ENCODE peak calls at places on chromosomes 11 and 22, in six cellular contexts. C is AG04450, Z is foreskin keratinocyte, V is RWPE1, D is A549, Y is MCF 10A. L is an unnamed sample.

GRCh38 chr11:84383571-84383970 is 1097.4 kb upstream of the CCDC90B start:
- DNase-seq in D (no peak), C (no peak), Z (no peak), Y (no peak), V (no peak), L (no peak)

GRCh38 chr22:17191163-17191562 is 28.1 kb downstream of the ADA2 start:
- DNase-seq in D (no peak), C (no peak), Y (peak; percentile 21), Z (no peak), V (no peak), L (peak; percentile 44)

GRCh38 chr22:35904332-35904692 is 124.3 kb downstream of the RBFOX2 start:
- DNase-seq in C (no peak), D (no peak), Z (no peak), V (no peak), Y (no peak), L (no peak)

GRCh38 chr22:45478108-45478771 is 24.4 kb upstream of the FBLN1 start:
- DNase-seq in V (peak; percentile 20), C (peak; percentile 89), Z (no peak), D (peak; percentile 55), Y (peak; percentile 87), L (peak; percentile 94)

GRCh38 chr22:45923812-45924211 is 53.1 kb downstream of the WNT7B start:
- DNase-seq in Y (no peak), D (no peak), C (no peak), Z (no peak), V (no peak), L (no peak)

GRCh38 chr22:40509401-40510134 is 127.0 kb downstream of the MRTFA start:
- DNase-seq in Y (peak; percentile 97), C (peak; percentile 79), V (peak; percentile 40), Z (peak; percentile 77), D (no peak), L (peak; percentile 68)

GRCh38 chr22:49827307-49827852 is 293 bp downstream of the BRD1 start:
- DNase-seq in Y (no peak), Z (no peak), V (no peak), C (no peak), D (no peak), L (no peak)

GRCh38 chr11:126197277-126197939 is 14.0 kb downstream of the RPUSD4 start:
- DNase-seq in C (peak; percentile 39), Z (peak; percentile 73), V (no peak), Y (no peak), D (no peak), L (no peak)

GRCh38 chr22:40855960-40856512 is 403 bp downstream of the ST13 start:
- DNase-seq in Z (peak; percentile 28), D (no peak), V (peak; percentile 5), C (no peak), Y (peak; percentile 34), L (no peak)

GRCh38 chr11:59957094-59957493 is 6.7 kb upstream of the OOSP4A start:
- DNase-seq in D (no peak), Z (peak; percentile 33), V (peak; percentile 3), C (no peak), Y (peak; percentile 1), L (no peak)

GRCh38 chr11:789951-790350 is at the start of gene CEND1:
- DNase-seq in D (peak; percentile 44), C (no peak), V (no peak), Z (no peak), Y (no peak), L (no peak)

GRCh38 chr22:44622147-44622427 is 79.9 kb upstream of the PRR5 start:
- DNase-seq in D (no peak), V (no peak), C (no peak), Z (no peak), Y (no peak), L (no peak)

GRCh38 chr11:32939046-32939445 is 46.4 kb downstream of the QSER1 start:
- DNase-seq in D (no peak), Y (no peak), V (no peak), C (no peak), Z (no peak), L (no peak)

GRCh38 chr11:70301191-70301590 is 30.7 kb downstream of the PPFIA1 start:
- DNase-seq in V (no peak), D (no peak), Y (no peak), Z (no peak), C (no peak), L (no peak)

GRCh38 chr22:45441158-45441557 is 27.7 kb downstream of the RIBC2 start:
- DNase-seq in V (peak; percentile 20), D (peak; percentile 46), Y (peak; percentile 68), C (no peak), Z (peak; percentile 39), L (no peak)

GRCh38 chr11:86214710-86215109 is 29.8 kb upstream of the EED start:
- DNase-seq in D (no peak), Y (no peak), C (no peak), V (no peak), Z (no peak), L (no peak)

GRCh38 chr11:43504316-43504950 is 145.7 kb downstream of the TTC17 start:
- DNase-seq in D (peak; percentile 28), Y (peak; percentile 42), C (no peak), Z (no peak), V (peak; percentile 51), L (no peak)

GRCh38 chr22:26584010-26584409 is 5.9 kb downstream of the TPST2 start:
- DNase-seq in Y (no peak), V (no peak), Z (no peak), D (no peak), C (no peak), L (no peak)

GRCh38 chr11:66113132-66113856 is 43.2 kb downstream of the PACS1 start:
- DNase-seq in V (peak; percentile 80), Y (peak; percentile 83), C (no peak), Z (peak; percentile 90), D (peak; percentile 65), L (no peak)

GRCh38 chr11:2199466-2200341 is 28.1 kb upstream of the TH start:
- DNase-seq in Z (no peak), V (no peak), C (no peak), Y (no peak), D (no peak), L (no peak)

GRCh38 chr11:86559311-86559945 is 113.0 kb downstream of the ME3 start:
- DNase-seq in C (no peak), V (peak; percentile 80), D (no peak), Y (peak; percentile 43), Z (peak; percentile 96), L (peak; percentile 16)

GRCh38 chr11:75656044-75656726 is 12.7 kb downstream of the MAP6 start:
- DNase-seq in Y (no peak), D (no peak), C (no peak), V (peak; percentile 34), Z (peak; percentile 83), L (no peak)

GRCh38 chr11:72326151-72326842 is 82.3 kb upstream of the PHOX2A start:
- DNase-seq in C (no peak), V (no peak), D (no peak), Y (peak; percentile 11), Z (peak; percentile 57), L (no peak)

GRCh38 chr11:85815186-85815911 is 4.4 kb upstream of the SYTL2 start:
- DNase-seq in Y (no peak), D (no peak), V (peak; percentile 15), Z (peak; percentile 51), C (peak; percentile 66), L (peak; percentile 48)

GRCh38 chr22:47054231-47055072 is 292.0 kb downstream of the TBC1D22A start:
- DNase-seq in D (no peak), V (no peak), C (no peak), Y (no peak), Z (no peak), L (no peak)

DNA sequence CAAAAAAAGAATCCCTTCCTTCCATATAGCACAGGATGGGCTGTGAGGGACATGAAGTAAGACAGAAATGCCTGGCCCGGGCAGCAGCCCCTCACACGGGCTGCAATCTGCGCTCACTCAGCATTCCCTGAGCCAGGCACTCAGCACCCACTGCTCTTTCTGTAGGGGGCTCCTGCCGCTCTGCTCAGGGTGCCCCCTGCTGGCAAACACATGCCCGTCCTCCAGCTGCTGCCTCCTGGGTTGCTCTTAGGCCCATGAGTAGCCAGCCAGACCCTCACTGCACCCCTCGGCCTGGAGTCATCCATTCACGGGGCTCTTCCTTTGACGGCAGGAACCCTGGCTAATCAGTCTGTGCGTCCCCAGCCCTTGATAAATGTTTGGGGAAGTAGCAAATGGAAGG is 6.9 kb downstream of the MCAT start:
- DNase-seq in Z (no peak), Y (peak; percentile 44), D (peak; percentile 65), C (no peak), V (no peak), L (no peak)
- TF ChIP-seq CTCF in Z (peak; percentile 69), Y (peak; percentile 54), D (peak; percentile 47), C (peak; percentile 59), V (peak; percentile 49), L (peak; percentile 65)

DNA sequence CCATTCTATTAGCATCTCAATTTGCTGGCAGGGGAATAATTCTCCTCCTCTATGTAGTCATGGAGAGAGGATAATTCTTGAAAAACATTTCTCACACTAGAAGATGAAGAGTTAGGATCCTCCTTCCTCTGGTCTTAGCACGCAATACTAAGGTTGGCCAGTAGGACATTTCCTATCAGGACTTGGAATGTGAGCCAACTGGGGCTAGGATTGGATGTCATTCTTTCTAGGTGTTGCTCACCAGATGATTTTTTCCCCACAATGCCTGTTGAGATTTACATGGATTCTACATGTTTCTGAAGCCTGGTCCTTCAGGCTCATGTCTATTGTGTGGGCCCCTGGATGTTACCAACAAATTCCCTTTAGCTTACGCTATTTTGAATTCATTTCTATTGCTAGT is 28.0 kb downstream of the SLN start:
- DNase-seq in D (peak; percentile 25), Z (no peak), V (peak; percentile 16), C (no peak), Y (peak; percentile 35), L (no peak)
- TF ChIP-seq CTCF in D (no peak), Z (peak; percentile 53), V (no peak), C (peak; percentile 53), Y (peak; percentile 36), L (peak; percentile 22)

GRCh38 chr11:77530879-77531278 is 57.0 kb upstream of the PAK1 start:
- DNase-seq in Y (no peak), C (no peak), Z (no peak), V (no peak), D (no peak), L (no peak)
- TF ChIP-seq CTCF in Y (no peak), C (no peak), Z (peak; percentile 7), V (no peak), D (no peak), L (no peak)

GRCh38 chr11:30316237-30316636 is 6.7 kb upstream of the ARL14EP start:
- DNase-seq in Z (no peak), Y (no peak), D (no peak), V (no peak), C (no peak), L (no peak)

GRCh38 chr11:30312243-30312642 is 10.7 kb upstream of the ARL14EP start:
- DNase-seq in Z (no peak), Y (no peak), V (no peak), C (no peak), D (no peak), L (no peak)

GRCh38 chr11:30317030-30317429 is 5.9 kb upstream of the ARL14EP start:
- DNase-seq in C (no peak), V (no peak), Z (no peak), Y (no peak), D (no peak), L (no peak)

GRCh38 chr11:30313580-30313979 is 9.3 kb upstream of the ARL14EP start:
- DNase-seq in V (no peak), D (no peak), Z (peak; percentile 84), C (no peak), Y (no peak), L (no peak)

DNA sequence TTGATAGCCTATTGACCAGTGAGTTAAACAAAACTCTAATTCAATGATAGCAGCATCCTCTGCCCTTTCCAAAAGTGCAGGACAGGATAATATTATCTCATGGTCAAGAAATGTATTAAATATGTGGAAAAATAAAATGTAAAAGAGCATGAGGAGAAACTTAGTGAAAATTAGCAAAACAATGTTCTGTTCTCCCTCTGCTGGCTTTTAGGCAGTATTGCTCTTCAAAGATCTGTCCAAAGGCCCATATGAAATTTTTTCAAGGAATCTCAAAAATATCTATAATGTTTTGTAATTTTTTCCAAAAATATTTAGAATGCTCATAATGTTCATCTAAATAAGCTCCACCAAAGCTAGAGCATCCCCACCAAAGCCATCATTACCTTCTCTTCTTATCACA is 8.3 kb upstream of the ARL14EP start:
- DNase-seq in V (no peak), Y (no peak), D (no peak), C (no peak), Z (no peak), L (no peak)
- TF ChIP-seq CTCF in V (peak; percentile 48), Y (peak; percentile 63), D (peak; percentile 47), C (peak; percentile 59), Z (peak; percentile 67), L (peak; percentile 44)

L was measured in AG09319.